ENCODE peak calls at places on chromosomes 1 and 21, in eight cellular contexts. F is GM23338, C is hepatocyte, Z is PC-3, M is SK-N-SH, X is GM23248, I is HCT116, J is neural progenitor cell. W is an unnamed sample.

GRCh38 chr1:201229771-201230635 is 39.4 kb downstream of the IGFN1 start:
- DNase-seq in X (peak; percentile 92), I (peak; percentile 15), F (no peak), C (peak; percentile 6), J (no peak), M (no peak), Z (peak; percentile 99), W (no peak)

GRCh38 chr1:182586380-182586779 is 2.7 kb downstream of the RNASEL start:
- DNase-seq in X (no peak), J (no peak), Z (no peak), F (no peak), M (no peak), C (no peak), I (no peak), W (no peak)

GRCh38 chr1:3463013-3463385 is 8.5 kb downstream of the ARHGEF16 start:
- DNase-seq in J (no peak), X (no peak), C (no peak), I (no peak), Z (no peak), F (no peak), M (no peak), W (no peak)

GRCh38 chr1:99603699-99604595 is 42.0 kb upstream of the PALMD start:
- DNase-seq in M (no peak), X (peak; percentile 27), J (no peak), C (no peak), Z (no peak), F (no peak), I (no peak), W (no peak)

GRCh38 chr1:91011726-91012125 is 10.1 kb downstream of the ZNF644 start:
- DNase-seq in Z (peak; percentile 26), F (no peak), I (no peak), J (no peak), X (peak; percentile 66), M (no peak), C (no peak), W (no peak)

GRCh38 chr1:246355421-246356230 is 151.5 kb downstream of the SMYD3 start:
- DNase-seq in M (no peak), J (peak; percentile 21), X (no peak), F (peak; percentile 46), C (no peak), I (no peak), Z (no peak), W (no peak)

GRCh38 chr21:36428789-36429671 is 43.8 kb downstream of the CHAF1B start:
- DNase-seq in J (no peak), M (no peak), Z (peak; percentile 19), F (no peak), X (peak; percentile 4), I (no peak), C (no peak), W (no peak)

GRCh38 chr21:14071902-14072734 is 138.6 kb downstream of the LIPI start:
- DNase-seq in J (no peak), X (no peak), C (no peak), M (no peak), F (no peak), Z (no peak), I (no peak), W (no peak)

GRCh38 chr1:34266127-34266951 is 89.6 kb downstream of the C1orf94 start:
- DNase-seq in I (no peak), X (peak; percentile 34), J (peak; percentile 47), F (peak; percentile 53), Z (no peak), M (peak; percentile 11), C (no peak), W (no peak)

GRCh38 chr1:70910013-70910412 is 137.6 kb downstream of the PTGER3 start:
- DNase-seq in Z (no peak), C (no peak), X (no peak), M (no peak), I (no peak), J (no peak), F (no peak), W (no peak)

GRCh38 chr1:221697924-221698425 is 43.9 kb downstream of the DUSP10 start:
- DNase-seq in I (no peak), M (no peak), Z (no peak), J (no peak), X (peak; percentile 65), C (no peak), F (no peak), W (no peak)

GRCh38 chr1:164823486-164824279 is 264.7 kb downstream of the PBX1 start:
- DNase-seq in Z (no peak), C (peak; percentile 8), M (no peak), I (no peak), J (peak; percentile 44), F (no peak), X (peak; percentile 3), W (no peak)

GRCh38 chr1:166814611-166815010 is 24.7 kb upstream of the POGK start:
- DNase-seq in F (no peak), Z (peak; percentile 18), I (no peak), C (peak; percentile 28), M (no peak), X (peak; percentile 28), J (no peak), W (no peak)

GRCh38 chr1:1118011-1118892 is 2.4 kb upstream of the C1orf159 start:
- DNase-seq in F (no peak), J (no peak), C (no peak), M (no peak), Z (no peak), X (no peak), I (no peak), W (no peak)

GRCh38 chr1:112893288-112894009 is 62.5 kb downstream of the SLC16A1 start:
- DNase-seq in J (no peak), C (no peak), X (no peak), I (no peak), Z (no peak), F (no peak), M (no peak), W (no peak)

GRCh38 chr21:46509760-46510159 is 51.1 kb downstream of the DIP2A start:
- DNase-seq in X (no peak), F (no peak), C (peak; percentile 52), I (peak; percentile 18), J (no peak), Z (peak; percentile 98), M (no peak), W (no peak)

GRCh38 chr1:224118688-224119087 is 4.8 kb downstream of the FBXO28 start:
- DNase-seq in J (no peak), M (no peak), Z (no peak), I (no peak), F (no peak), X (no peak), C (no peak), W (no peak)

GRCh38 chr1:89739013-89739843 is 81.6 kb upstream of the LRRC8D start:
- DNase-seq in Z (no peak), F (no peak), I (no peak), J (no peak), C (no peak), X (peak; percentile 84), M (no peak), W (no peak)

GRCh38 chr1:244893836-244894235 is 29.5 kb upstream of the HNRNPU start:
- DNase-seq in I (no peak), J (no peak), Z (no peak), C (no peak), M (no peak), X (no peak), F (no peak), W (no peak)

GRCh38 chr1:244896550-244896949 is 32.2 kb upstream of the HNRNPU start:
- DNase-seq in C (peak; percentile 47), Z (peak; percentile 80), X (peak; percentile 59), J (no peak), F (no peak), I (no peak), M (no peak), W (no peak)

GRCh38 chr1:244901400-244901799 is 37.1 kb upstream of the HNRNPU start:
- DNase-seq in Z (no peak), F (no peak), C (no peak), I (no peak), M (no peak), J (no peak), X (no peak), W (no peak)

GRCh38 chr1:244897476-244898254 is 33.3 kb upstream of the HNRNPU start:
- DNase-seq in M (no peak), J (no peak), Z (no peak), F (no peak), C (no peak), I (no peak), X (no peak), W (no peak)
- TF ChIP-seq EZH2phosphoT487 in M (no peak), J (no peak), Z (no peak), F (no peak), C (no peak), I (no peak), X (no peak), W (no peak)

GRCh38 chr1:47563206-47563605 is 125.4 kb downstream of the FOXD2 start:
- DNase-seq in J (no peak), M (no peak), F (no peak), I (no peak), X (no peak), C (no peak), Z (no peak), W (no peak)
- TF ChIP-seq EZH2phosphoT487 in J (no peak), M (no peak), F (no peak), I (no peak), X (no peak), C (no peak), Z (no peak), W (no peak)

GRCh38 chr21:41597811-41598231 is 89.9 kb upstream of the TMPRSS2 start:
- DNase-seq in J (no peak), F (no peak), M (no peak), X (no peak), Z (no peak), C (no peak), I (no peak), W (no peak)

GRCh38 chr21:41598561-41599511 is 90.9 kb upstream of the TMPRSS2 start:
- DNase-seq in J (no peak), X (no peak), M (no peak), C (no peak), I (no peak), Z (no peak), F (no peak), W (peak; percentile 20)

GRCh38 chr21:41600116-41600515 is 92.2 kb upstream of the TMPRSS2 start:
- DNase-seq in I (no peak), J (no peak), M (no peak), X (no peak), Z (no peak), F (no peak), C (no peak), W (no peak)

GRCh38 chr21:41596241-41596925 is 88.4 kb upstream of the TMPRSS2 start:
- DNase-seq in X (no peak), C (no peak), Z (no peak), M (no peak), I (no peak), F (no peak), J (no peak), W (no peak)

DNA sequence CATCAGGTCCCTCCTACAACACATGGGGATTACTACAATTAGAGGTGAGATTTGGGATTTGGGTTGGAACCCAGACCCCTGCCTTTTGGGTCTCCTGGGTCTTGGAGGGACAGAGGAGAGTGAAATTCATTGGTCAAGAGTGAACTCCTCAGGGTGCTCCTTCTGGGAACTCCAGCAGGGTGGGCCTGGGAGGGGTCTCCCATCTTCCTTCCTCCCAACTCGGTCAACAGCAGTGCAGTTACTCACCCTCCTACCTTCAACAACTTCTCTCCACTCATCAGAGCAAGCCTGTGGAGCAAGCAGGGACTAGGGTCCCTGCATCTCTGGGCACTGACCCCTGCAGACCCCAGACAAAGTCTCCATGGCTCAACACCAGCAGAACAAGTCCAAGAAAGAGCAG is 89.3 kb upstream of the TMPRSS2 start:
- DNase-seq in I (no peak), Z (no peak), M (no peak), X (no peak), J (no peak), F (no peak), C (no peak), W (no peak)
- TF ChIP-seq EZH2phosphoT487 in I (no peak), Z (no peak), M (no peak), X (no peak), J (no peak), F (no peak), C (no peak), W (no peak)

GRCh38 chr1:38835230-38835827 is 24.2 kb downstream of the RRAGC start:
- DNase-seq in M (peak; percentile 64), Z (peak; percentile 91), C (peak; percentile 90), F (peak; percentile 95), I (peak; percentile 81), J (peak; percentile 93), X (peak; percentile 85), W (peak; percentile 87)
- TF ChIP-seq EZH2phosphoT487 in M (no peak), Z (no peak), C (no peak), F (no peak), I (no peak), J (no peak), X (no peak), W (no peak)